ENCODE peak calls at places on chromosomes 12 and 14, in eight cellular contexts. Z, F, Q, U, G, C, H and T are unnamed samples. For H3K9me3, the result is how much of the 10 kb centered on the place peaks cover.

GRCh38 chr12:46369474-46370379 is 2.8 kb downstream of the SLC38A2 start:
- DNase-seq in C (no peak), Z (no peak), F (no peak), U (no peak), H (no peak), G (no peak), Q (no peak), T (no peak)

GRCh38 chr14:75452900-75453816 is 25.3 kb downstream of the JDP2 start:
- DNase-seq in Q (peak), H (peak), F (peak), C (no peak), U (peak), Z (no peak), G (peak), T (no peak)

GRCh38 chr12:130981156-130981789 is 27.6 kb downstream of the ADGRD1 start:
- DNase-seq in F (no peak), Q (no peak), C (no peak), G (no peak), Z (no peak), H (no peak), U (no peak), T (no peak)

GRCh38 chr12:30753233-30753632 is 1.5 kb downstream of the CAPRIN2 start:
- DNase-seq in F (peak), C (no peak), H (no peak), G (no peak), U (no peak), Z (no peak), Q (no peak), T (peak)

GRCh38 chr12:56461235-56462159 is 6.9 kb upstream of the SPRYD4 start:
- DNase-seq in Q (peak), Z (no peak), H (no peak), F (no peak), G (no peak), U (no peak), C (no peak), T (no peak)

GRCh38 chr14:103880986-103881926 is 33.9 kb upstream of the PPP1R13B start:
- DNase-seq in Q (no peak), U (no peak), Z (no peak), F (no peak), C (no peak), H (peak), G (no peak), T (no peak)

GRCh38 chr14:57656853-57657252 is 163.2 kb upstream of the CCDC198 start:
- DNase-seq in C (no peak), G (no peak), Z (no peak), U (no peak), F (no peak), Q (no peak), H (no peak), T (no peak)

GRCh38 chr12:66011731-66012130 is 118.8 kb downstream of the LLPH start:
- DNase-seq in U (no peak), F (no peak), Q (no peak), G (no peak), H (no peak), Z (no peak), C (no peak), T (no peak)

GRCh38 chr14:99734406-99735051 is 50.4 kb downstream of the CYP46A1 start:
- DNase-seq in F (no peak), Q (no peak), H (peak), G (peak), C (no peak), Z (no peak), U (peak), T (no peak)

DNA sequence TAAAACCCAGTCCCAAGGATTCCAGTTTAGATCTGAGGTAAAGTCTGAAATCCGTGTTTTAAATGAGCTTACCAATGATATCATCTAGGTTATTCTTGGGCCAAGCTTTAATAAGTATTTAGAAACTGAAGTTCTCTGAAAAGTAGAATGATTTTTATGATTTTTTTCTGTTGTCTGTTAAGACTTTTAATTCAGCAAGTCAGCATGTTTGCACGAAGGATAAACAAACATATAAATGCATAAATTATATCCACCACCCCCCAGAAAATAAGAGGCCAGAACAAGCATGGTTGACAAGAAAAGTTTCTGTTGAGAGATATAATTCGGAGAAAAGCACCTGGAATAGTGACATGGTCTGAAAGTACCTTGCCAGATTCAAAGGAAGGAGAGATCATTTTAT is 655.7 kb downstream of the NOVA1 start:
- DNase-seq in Q (no peak), C (no peak), F (no peak), G (no peak), Z (no peak), H (no peak), U (no peak), T (no peak)
- H3K9me3 ChIP-seq in Q (under half), C (under half), F (under half), G (under half), Z (under half), H (under half), U (under half), T (under half)

DNA sequence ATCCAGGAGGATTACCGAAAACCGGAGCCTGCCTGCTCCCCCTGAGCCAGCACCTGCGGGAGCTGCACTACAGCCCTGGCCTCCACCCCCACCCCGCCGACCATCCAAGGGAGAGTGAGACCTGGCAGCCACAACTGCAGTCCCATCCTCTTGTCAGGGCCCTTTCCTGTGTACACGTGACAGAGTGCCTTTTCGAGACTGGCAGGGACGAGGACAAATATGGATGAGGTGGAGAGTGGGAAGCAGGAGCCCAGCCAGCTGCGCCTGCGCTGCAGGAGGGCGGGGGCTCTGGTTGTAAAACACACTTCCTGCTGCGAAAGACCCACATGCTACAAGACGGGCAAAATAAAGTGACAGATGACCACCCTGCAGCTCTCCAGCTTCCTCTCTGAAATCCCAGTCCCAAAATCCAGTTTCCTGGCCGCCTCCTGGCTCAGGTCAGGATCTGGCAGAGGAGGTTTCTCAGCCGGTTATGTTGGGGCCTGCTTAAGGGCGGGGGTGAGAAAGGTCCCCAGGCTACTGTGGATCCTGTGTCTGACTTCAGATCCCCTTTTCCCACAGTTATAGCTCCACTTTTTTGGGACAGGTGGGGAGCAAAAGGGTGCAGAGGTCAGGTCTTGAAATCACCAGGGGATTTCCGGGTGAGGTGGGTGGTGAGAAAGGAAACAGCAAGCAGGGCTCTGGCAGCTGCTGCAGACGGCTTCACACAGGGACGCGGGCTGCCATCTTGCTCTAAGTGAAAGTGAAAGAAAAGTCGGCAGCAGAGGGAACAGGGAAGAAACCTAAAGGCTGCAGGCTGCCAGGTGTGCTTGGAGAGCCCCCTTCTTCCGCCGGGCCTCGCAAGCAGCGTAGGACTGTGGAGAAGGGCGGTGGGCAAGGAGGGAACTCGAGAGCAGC is at the start of gene TAPBPL:
- DNase-seq in Q (peak), U (peak), Z (no peak), H (peak), C (peak), F (peak), G (peak), T (peak)
- H3K4me3 ChIP-seq in Q (peak), U (peak), Z (no peak), H (peak), C (peak), F (peak), G (peak), T (peak)

DNA sequence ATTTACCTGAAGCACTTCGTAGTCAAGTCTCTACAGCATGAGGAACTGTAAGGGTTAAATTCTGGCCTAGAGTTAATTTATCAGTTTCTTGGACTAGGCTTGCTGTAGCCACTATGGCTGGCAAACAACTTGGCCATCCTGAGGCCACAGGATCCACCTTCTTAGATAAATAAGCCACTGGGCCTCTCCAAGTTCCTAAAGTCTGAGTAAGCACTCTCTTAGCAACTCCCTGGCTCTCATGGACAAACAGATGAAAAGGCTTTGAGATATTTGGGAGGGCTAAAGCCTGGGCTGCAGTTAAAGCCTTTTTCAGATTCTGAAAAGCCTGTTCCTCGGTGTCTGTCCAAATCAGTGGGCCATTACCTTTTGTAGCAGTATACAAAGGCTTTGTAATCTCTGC is 675.0 kb downstream of the TMEM121 start:
- DNase-seq in F (no peak), H (no peak), C (no peak), Z (no peak), U (no peak), G (no peak), Q (no peak), T (no peak)
- H3K9me3 ChIP-seq in F (under half), H (under half), C (under half), Z (under half), U (under half), G (under half), Q (under half), T (under half)

DNA sequence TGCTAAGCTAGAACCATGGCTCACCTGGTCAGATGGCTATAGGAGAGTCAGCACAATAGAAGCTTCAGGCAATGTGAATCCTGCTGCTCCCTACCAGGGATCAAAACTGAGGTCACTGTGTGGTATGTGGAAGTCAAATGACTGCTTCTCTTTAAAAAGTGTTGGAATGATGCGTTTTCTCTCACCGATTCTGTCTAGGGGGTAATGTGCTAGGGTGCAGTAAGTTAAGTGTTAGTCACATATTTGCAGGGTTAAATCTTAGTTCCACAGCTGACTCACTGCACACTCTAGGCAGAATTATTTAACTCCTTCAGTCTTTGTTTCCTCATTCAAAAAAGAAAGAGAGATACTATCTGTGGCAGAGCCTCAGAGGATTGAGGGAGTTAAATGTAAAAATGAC is 696.6 kb downstream of the DIO2 start:
- DNase-seq in F (peak), U (no peak), C (no peak), Z (no peak), H (no peak), Q (no peak), G (no peak), T (no peak)
- H3K4me3 ChIP-seq in F (no peak), U (no peak), C (no peak), Z (no peak), H (no peak), Q (no peak), G (no peak), T (no peak)

DNA sequence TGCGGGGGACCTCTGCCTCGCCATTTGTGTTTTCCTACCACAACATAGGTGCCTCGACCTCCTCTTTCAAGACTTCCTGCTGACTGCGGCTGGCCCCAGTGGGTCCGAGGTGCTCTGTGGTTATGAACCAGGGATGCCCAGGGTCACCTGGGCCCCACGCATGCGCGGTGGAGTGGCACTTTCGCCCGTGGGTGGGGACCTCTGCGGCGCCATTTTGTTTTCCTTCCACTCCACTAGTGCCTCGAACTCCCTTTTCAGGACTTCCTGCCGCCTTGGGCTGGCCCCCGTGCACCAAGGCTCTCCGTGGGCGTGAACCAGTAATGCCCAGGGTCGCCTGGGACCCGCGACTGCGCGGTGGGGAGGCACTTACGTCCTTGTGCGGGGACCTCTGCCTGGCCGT is 351.6 kb downstream of the ALG10 start:
- DNase-seq in C (no peak), Z (no peak), H (no peak), Q (no peak), F (no peak), G (no peak), U (no peak), T (no peak)
- H3K9me3 ChIP-seq in C (under half), Z (under half), H (half or more), Q (half or more), F (under half), G (under half), U (under half), T (under half)